ENCODE peak calls at places on chromosomes 7 and 10, in four cellular contexts. Q is neuronal stem cell, E is adrenal gland, V is A549. U is an unnamed sample. For H3K4me1, the result is how much of the 10 kb centered on the place peaks cover.

GRCh38 chr7:77657427-77658331 is 38.6 kb upstream of the RSBN1L start:
- DNase-seq in Q (no peak), E (no peak), V (peak), U (no peak)

GRCh38 chr10:27319752-27320561 is 79.4 kb upstream of the ACBD5 start:
- DNase-seq in V (peak), Q (no peak), E (peak), U (peak)

GRCh38 chr10:34526758-34527730 is 288.1 kb downstream of the PARD3 start:
- DNase-seq in V (peak), Q (peak), E (peak), U (peak)

GRCh38 chr7:81111781-81112540 is 193.1 kb upstream of the SEMA3C start:
- DNase-seq in Q (no peak), V (no peak), E (no peak), U (peak)

GRCh38 chr7:77538908-77539212 is 1.8 kb downstream of the PTPN12 start:
- DNase-seq in E (no peak), Q (no peak), V (no peak), U (no peak)

GRCh38 chr7:43485580-43485979 is 97.3 kb upstream of the STK17A start:
- DNase-seq in E (no peak), Q (no peak), V (no peak), U (no peak)

GRCh38 chr7:124497209-124497608 is 268.4 kb downstream of the GPR37 start:
- DNase-seq in Q (no peak), V (no peak), E (no peak), U (no peak)

GRCh38 chr7:97079300-97079699 is 38.2 kb upstream of the SDHAF3 start:
- DNase-seq in V (no peak), Q (no peak), E (no peak), U (no peak)

GRCh38 chr7:80127412-80128150 is 7.0 kb upstream of the GNAI1 start:
- DNase-seq in E (no peak), Q (peak), V (no peak), U (no peak)

GRCh38 chr7:121547341-121548092 is 151.4 kb upstream of the FAM3C start:
- DNase-seq in Q (peak), V (peak), E (no peak), U (peak)

GRCh38 chr10:56258378-56258777 is 102.7 kb downstream of the ZWINT start:
- DNase-seq in Q (no peak), E (no peak), V (no peak), U (no peak)

GRCh38 chr10:88525371-88526079 is 57.6 kb downstream of the RNLS start:
- DNase-seq in E (peak), V (peak), Q (no peak), U (no peak)

GRCh38 chr10:127150136-127150535 is 46.3 kb downstream of the INSYN2A start:
- DNase-seq in E (no peak), Q (no peak), V (no peak), U (peak)

GRCh38 chr10:30591249-30591670 is 38.3 kb downstream of the LYZL2 start:
- DNase-seq in E (peak), V (peak), Q (peak), U (peak)

GRCh38 chr7:156334636-156335035 is 305.9 kb upstream of the RNF32 start:
- DNase-seq in V (no peak), E (peak), Q (no peak), U (no peak)

GRCh38 chr10:72665925-72666324 is 26.0 kb upstream of the MCU start:
- DNase-seq in E (no peak), Q (no peak), V (peak), U (peak)

GRCh38 chr10:99920901-99921300 is 88.8 kb downstream of the DNMBP start:
- DNase-seq in E (no peak), Q (no peak), V (no peak), U (no peak)

GRCh38 chr10:116947838-116948529 is 57.0 kb downstream of the SHTN1 start:
- DNase-seq in V (peak), E (peak), Q (peak), U (peak)

GRCh38 chr10:42926831-42927230 is 144.2 kb downstream of the BMS1 start:
- DNase-seq in V (no peak), E (no peak), Q (peak), U (no peak)

GRCh38 chr10:110305767-110306451 is 1.2 kb upstream of the SMNDC1 start:
- DNase-seq in Q (peak), V (peak), E (peak), U (peak)

DNA sequence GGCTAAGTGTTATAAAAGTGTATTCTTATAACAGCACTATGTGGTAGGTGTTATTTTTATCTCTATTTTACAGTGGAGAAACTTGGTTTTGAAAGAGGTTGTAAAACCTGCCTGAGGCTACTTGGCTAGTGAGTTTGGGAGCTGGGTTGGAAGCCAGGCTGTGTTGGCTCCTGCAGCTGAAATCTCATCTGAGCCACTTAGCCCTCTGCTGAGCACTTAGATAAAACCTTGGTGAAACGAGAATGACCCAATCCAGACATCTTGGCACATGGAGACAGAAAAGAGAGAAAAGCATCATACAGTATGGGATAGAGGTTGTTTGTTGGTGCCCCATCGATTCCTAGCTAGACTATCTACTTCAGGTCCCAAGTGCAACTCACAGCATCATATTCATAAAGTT is 37.4 kb downstream of the BLNK start:
- DNase-seq in E (no peak), Q (no peak), V (no peak), U (no peak)
- H3K4me1 ChIP-seq in E (under half), Q (under half), V (under half), U (under half)

GRCh38 chr7:73999664-74000420 is 28.1 kb upstream of the ELN start:
- DNase-seq in E (peak), V (no peak), Q (no peak), U (peak)
- H3K27ac ChIP-seq in E (no peak), V (peak), Q (no peak), U (no peak)

GRCh38 chr10:104321716-104322415 is 16.4 kb downstream of the ITPRIP start:
- DNase-seq in V (no peak), Q (no peak), E (no peak), U (no peak)

GRCh38 chr10:104323721-104324686 is 14.3 kb downstream of the ITPRIP start:
- DNase-seq in V (no peak), E (no peak), Q (no peak), U (no peak)

GRCh38 chr10:104322416-104322782 is 15.9 kb downstream of the ITPRIP start:
- DNase-seq in V (no peak), E (no peak), Q (no peak), U (no peak)

GRCh38 chr10:104324931-104325330 is 13.3 kb downstream of the ITPRIP start:
- DNase-seq in Q (no peak), V (no peak), E (no peak), U (no peak)

GRCh38 chr10:104323085-104323484 is 15.2 kb downstream of the ITPRIP start:
- DNase-seq in Q (no peak), V (no peak), E (no peak), U (no peak)
- H3K4me3 ChIP-seq in Q (no peak), V (no peak), E (no peak), U (no peak)

GRCh38 chr7:134740364-134740763 is 39.1 kb upstream of the CALD1 start:
- DNase-seq in Q (no peak), V (no peak), E (no peak), U (no peak)

GRCh38 chr7:134741901-134742635 is 37.4 kb upstream of the CALD1 start:
- DNase-seq in Q (no peak), V (no peak), E (no peak), U (peak)

GRCh38 chr7:134744569-134744968 is 34.9 kb upstream of the CALD1 start:
- DNase-seq in E (no peak), V (no peak), Q (no peak), U (no peak)

GRCh38 chr7:134739362-134739761 is 40.1 kb upstream of the CALD1 start:
- DNase-seq in V (no peak), Q (no peak), E (no peak), U (no peak)

GRCh38 chr7:134742688-134743350 is 36.6 kb upstream of the CALD1 start:
- DNase-seq in E (no peak), V (no peak), Q (no peak), U (peak)
- H3K4me1 ChIP-seq in E (under half), V (under half), Q (under half), U (half or more)

DNA sequence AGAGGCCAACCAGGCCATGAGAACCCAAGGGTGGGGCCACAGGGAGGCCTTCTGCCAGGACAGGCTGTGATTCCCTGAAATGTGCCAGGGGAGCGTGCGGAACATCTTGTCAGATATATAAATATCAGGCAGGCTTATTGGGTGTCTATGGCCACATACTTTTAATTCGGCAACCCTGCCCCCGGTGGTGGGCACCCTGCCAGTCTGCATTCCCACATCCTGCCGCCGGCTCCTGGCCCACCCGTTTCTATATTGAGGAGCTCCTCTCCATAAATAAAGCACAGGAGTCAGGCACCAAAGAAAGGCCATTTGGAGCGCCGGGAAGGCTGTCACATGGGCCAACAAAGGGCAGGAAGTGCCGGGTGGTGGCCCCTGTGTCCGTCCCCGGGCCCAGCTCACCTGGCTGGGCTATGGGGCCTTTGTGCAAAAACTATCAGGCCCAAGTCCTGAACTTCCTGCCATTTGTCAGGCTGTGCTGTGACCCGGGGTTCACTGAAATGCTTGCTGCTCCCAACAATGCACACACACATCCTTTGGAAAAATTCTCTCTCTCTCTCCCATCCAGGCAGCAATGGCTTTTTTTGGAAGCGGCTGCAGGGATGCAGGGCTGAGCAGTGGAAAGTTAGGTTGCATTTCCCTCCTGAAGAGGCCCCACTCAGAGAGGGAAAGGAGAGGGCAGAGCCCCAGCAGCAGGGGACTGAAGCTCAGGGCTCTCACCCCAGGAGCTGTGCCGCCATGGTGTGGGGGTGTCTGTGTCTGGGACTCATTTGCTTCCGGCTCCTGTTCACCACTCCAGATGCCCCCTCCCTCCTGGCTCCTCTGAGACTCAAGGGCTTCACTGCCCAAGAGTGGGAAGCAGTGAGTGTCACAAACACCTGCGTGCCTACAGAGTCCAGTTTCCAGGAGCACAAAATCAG is 25.1 kb upstream of the PODXL start:
- DNase-seq in E (peak), V (no peak), Q (no peak), U (no peak)
- H3K27ac ChIP-seq in E (no peak), V (no peak), Q (no peak), U (no peak)

GRCh38 chr10:5887641-5888040 is 2.1 kb downstream of the ANKRD16 start:
- DNase-seq in V (no peak), E (no peak), Q (no peak), U (no peak)
- H3K4me3 ChIP-seq in V (no peak), E (no peak), Q (peak), U (no peak)

DNA sequence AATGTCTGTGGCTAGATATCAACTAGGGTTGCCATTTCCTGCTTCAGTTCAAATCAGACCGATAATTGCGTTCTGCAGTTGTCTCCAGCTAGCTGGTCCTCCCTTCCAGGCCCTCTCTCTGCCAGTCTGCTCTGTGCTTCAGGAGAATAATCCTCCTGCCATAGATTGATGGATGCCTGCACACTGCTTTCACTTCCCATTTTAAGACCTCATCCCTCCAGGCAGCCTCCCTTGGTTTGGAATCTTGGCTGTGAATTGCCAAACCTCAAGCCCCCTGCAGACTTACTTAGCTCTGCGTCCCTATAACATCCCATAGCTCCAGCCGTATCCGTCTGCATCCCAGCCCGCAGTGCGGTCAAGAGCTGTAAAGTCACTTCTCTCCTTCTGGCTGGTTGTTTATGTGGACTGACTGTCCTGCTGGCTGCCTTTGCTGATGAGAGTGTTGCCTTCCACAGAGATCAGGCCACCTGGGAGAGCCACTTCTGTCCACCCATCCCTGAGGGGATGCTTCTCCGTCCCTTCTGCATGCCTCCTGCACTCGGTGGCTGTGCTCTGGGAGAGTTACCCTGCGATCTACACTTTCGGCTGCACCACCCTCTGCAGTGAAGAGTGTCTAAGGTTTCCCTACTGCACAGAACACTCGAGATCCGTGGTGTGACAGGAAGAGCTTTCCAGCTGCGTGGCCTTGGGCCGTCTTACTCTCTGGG is 22.4 kb upstream of the KLF6 start:
- DNase-seq in V (no peak), Q (no peak), E (no peak), U (no peak)
- H3K4me1 ChIP-seq in V (half or more), Q (under half), E (under half), U (half or more)

DNA sequence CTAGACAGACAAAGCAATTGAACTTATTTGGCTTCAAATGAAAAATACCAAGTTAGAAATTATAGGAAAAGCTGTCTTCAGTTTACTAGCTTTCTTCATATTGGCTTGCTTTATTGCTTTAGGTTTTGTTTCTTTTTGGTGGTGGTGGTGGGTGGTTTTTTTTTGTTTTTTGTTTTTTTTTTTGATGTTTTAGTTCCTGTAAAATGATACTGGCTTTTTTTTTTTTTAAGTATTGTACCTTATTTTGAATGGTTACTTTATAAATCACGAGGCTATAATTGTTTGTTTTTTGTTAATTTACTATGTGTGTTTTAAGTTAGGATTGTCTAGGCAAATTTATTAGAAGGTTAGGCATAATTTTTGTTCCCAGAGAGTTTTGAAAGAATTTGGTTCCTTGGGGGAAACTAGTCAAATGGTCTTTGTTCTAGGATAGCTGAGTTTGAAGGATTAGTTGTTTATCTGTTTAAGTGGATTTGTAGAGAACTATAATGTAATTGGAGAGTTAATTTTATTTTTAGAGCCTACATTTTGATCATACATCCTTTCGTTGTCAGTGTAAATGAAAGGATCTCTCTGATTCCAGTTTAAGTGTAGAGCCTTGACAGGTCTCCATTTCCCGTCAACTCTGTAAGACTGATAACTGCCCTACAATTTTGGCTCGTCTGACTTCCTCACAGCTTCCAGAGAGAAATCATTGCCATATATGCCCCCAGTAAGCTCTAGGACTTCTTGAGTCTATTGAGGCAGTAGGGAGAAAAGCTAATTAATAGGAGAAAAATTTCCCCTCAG is 3.5 kb downstream of the KMT2E start:
- DNase-seq in V (no peak), Q (no peak), E (no peak), U (no peak)
- H3K27ac ChIP-seq in V (peak), Q (no peak), E (peak), U (peak)

GRCh38 chr7:27147211-27148030 is at the start of gene HOXA6:
- DNase-seq in Q (no peak), E (peak), V (no peak), U (no peak)
- H3K4me3 ChIP-seq in Q (no peak), E (peak), V (no peak), U (peak)

U was measured in SJSA1.